ENCODE peak calls at places on chromosome X, in seven cellular contexts. S is tibial nerve, H is GM23248, A is lung, G is adipocyte, J is uterus, R is aorta. L is an unnamed sample.

GRCh38 chrX:31656013-31656412 is 584.2 kb upstream of the FTHL17 start:
- DNase-seq in S (no peak), H (peak; percentile 15), A (no peak), G (peak; percentile 15), J (no peak), R (no peak), L (no peak)

GRCh38 chrX:110145854-110146253 is 142.9 kb downstream of the TMEM164 start:
- DNase-seq in S (no peak), H (peak; percentile 60), A (no peak), G (peak; percentile 67), J (peak; percentile 22), R (no peak), L (no peak)

GRCh38 chrX:63784902-63785692 is at the start of gene ARHGEF9:
- DNase-seq in S (no peak), H (peak; percentile 32), A (no peak), G (peak; percentile 26), J (peak; percentile 20), R (peak; percentile 78), L (peak; percentile 1)

GRCh38 chrX:40671126-40671525 is 23.8 kb upstream of the CXorf38 start:
- DNase-seq in S (no peak), H (no peak), A (no peak), G (no peak), J (no peak), R (no peak), L (peak; percentile 13)

GRCh38 chrX:48747415-48748026 is 14.0 kb upstream of the GLOD5 start:
- DNase-seq in S (no peak), H (no peak), A (no peak), G (no peak), J (no peak), R (no peak), L (no peak)

GRCh38 chrX:10569946-10570345 is 50.4 kb downstream of the MID1 start:
- DNase-seq in S (no peak), H (peak; percentile 59), A (no peak), G (peak; percentile 39), J (no peak), R (no peak), L (no peak)

GRCh38 chrX:43589735-43590515 is 66.2 kb upstream of the MAOA start:
- DNase-seq in S (no peak), H (no peak), A (no peak), G (peak; percentile 80), J (no peak), R (no peak), L (no peak)

GRCh38 chrX:107825698-107826285 is at the start of gene MID2:
- DNase-seq in S (peak; percentile 25), H (peak; percentile 76), A (peak; percentile 42), G (peak; percentile 67), J (peak; percentile 66), R (peak; percentile 79), L (peak; percentile 8)

GRCh38 chrX:49282647-49283011 is 13.0 kb downstream of the PPP1R3F start:
- DNase-seq in S (no peak), H (peak; percentile 60), A (no peak), G (peak; percentile 8), J (peak; percentile 27), R (no peak), L (no peak)

GRCh38 chrX:145865082-145865481 is 47.5 kb downstream of the SLITRK2 start:
- DNase-seq in S (no peak), H (no peak), A (no peak), G (no peak), J (no peak), R (no peak), L (no peak)

GRCh38 chrX:38154818-38155217 is 65.9 kb downstream of the SRPX start:
- DNase-seq in S (no peak), H (peak; percentile 24), A (no peak), G (peak; percentile 24), J (no peak), R (no peak), L (peak; percentile 33)

GRCh38 chrX:16524327-16524726 is 125.6 kb upstream of the S100G start:
- DNase-seq in S (no peak), H (no peak), A (no peak), G (no peak), J (no peak), R (no peak), L (no peak)

GRCh38 chrX:123736333-123736921 is 3.6 kb upstream of the THOC2 start:
- DNase-seq in S (no peak), H (peak; percentile 67), A (no peak), G (peak; percentile 38), J (no peak), R (no peak), L (peak; percentile 32)

GRCh38 chrX:41705042-41705441 is 16.3 kb downstream of the GPR34 start:
- DNase-seq in S (no peak), H (no peak), A (no peak), G (no peak), J (no peak), R (no peak), L (no peak)

GRCh38 chrX:41711021-41711667 is 12.8 kb upstream of the GPR82 start:
- DNase-seq in S (no peak), H (no peak), A (no peak), G (no peak), J (no peak), R (no peak), L (no peak)

GRCh38 chrX:41703574-41704029 is 14.8 kb downstream of the GPR34 start:
- DNase-seq in S (no peak), H (no peak), A (no peak), G (no peak), J (no peak), R (no peak), L (no peak)

GRCh38 chrX:41707218-41707617 is 16.8 kb upstream of the GPR82 start:
- DNase-seq in S (no peak), H (no peak), A (no peak), G (no peak), J (no peak), R (no peak), L (no peak)

DNA sequence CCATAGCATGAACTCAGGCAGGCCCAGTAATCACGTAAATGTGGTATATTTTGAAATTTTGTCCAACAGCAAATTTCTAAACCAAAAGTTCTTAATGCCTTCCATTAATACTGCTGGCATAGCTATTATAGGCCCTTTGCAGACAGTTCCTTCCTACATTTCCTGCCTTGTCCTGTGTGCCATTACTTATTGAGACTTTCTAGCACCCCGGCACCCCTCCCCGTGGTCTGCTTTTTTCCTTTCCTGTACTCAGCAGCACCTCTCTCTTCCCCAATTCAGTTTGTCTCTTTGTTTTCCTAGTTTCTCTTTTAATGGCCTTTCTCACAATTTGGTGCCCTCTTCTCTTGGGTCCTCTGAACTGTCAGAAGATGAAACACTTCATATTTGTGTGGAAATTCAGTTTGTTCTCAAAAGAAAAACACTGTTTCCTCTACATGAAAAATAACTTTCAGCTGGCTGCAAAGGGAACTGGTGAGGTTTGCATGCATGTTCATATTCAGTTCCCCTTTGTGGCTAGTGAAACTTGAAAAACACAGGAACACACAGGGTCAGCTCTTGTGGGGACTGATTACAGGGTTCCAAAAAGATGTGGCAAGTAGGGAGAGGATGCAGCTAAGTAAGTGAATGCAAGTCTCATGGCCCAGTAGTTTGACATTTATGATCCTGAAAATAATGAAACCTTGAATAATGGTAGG is 17.1 kb downstream of the GPR34 start:
- DNase-seq in S (no peak), H (no peak), A (no peak), G (no peak), J (no peak), R (no peak), L (no peak)
- H3K4me3 ChIP-seq in S (no peak overlapping the region), H (no peak overlapping the region), A (no peak overlapping the region), G (no peak overlapping the region), J (no peak overlapping the region), R (no peak overlapping the region), L (no peak overlapping the region)

DNA sequence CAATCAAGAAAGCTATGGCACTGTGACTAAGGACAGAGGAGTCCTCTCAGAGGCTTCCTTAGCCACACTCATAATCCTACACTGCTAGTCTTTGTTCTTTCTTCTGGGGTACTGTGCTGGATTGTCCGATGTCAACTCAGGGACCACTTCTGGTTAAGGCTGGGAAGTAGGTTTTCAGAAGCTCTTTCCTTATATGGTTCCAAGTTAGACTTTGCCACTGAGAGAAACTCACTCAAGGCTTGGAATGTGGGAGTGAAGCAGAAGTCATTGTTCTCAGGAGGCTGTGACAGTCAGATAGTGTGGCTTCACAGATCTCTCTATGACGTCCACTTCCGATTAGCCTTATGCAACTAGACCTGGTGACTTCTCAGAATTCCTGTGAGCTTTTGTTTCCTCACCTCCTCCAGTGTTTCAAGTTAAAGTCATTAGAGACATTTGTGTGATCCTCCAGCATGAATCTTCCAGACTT is 317.3 kb upstream of the F9 start:
- DNase-seq in S (no peak), H (no peak), A (no peak), G (no peak), J (no peak), R (no peak), L (no peak)
- H3K27me3 ChIP-seq in S (no peaks in the 10 kb centered on the region), H (no peaks in the 10 kb centered on the region), A (peaks cover 4% of the 10 kb centered on the region), G (peaks cover 16% of the 10 kb centered on the region), J (no peaks in the 10 kb centered on the region), R (no peaks in the 10 kb centered on the region), L (no peaks in the 10 kb centered on the region)

GRCh38 chrX:50798782-50799181 is 15.2 kb downstream of the SHROOM4 start:
- DNase-seq in S (no peak), H (no peak), A (no peak), G (no peak), J (no peak), R (no peak), L (no peak)
- H3K4me3 ChIP-seq in S (no peak overlapping the region), H (no peak overlapping the region), A (no peak overlapping the region), G (no peak overlapping the region), J (no peak overlapping the region), R (no peak overlapping the region), L (no peak overlapping the region)

DNA sequence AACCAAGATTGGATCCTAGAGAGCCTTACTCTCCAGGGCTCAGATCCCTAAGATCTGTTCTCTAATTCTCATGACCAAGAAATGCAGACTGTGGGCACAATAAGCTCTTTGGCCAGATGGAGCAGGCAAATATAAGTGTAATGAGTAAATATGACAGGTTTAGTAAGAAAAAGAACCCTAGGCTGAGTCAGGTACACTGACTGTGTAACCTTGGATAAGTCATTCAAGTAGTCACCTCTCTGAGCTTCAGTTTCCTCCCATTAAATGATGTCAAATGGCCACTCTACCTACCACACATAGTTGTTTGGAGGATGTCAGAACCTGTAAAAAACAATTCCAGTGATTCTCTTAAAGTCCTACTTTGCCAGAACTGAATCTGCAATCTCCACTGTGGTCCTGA is 8.3 kb upstream of the EDA start:
- DNase-seq in S (no peak), H (no peak), A (no peak), G (no peak), J (no peak), R (no peak), L (no peak)
- H3K27me3 ChIP-seq in S (no peaks in the 10 kb centered on the region), H (no peaks in the 10 kb centered on the region), A (peaks cover 3% of the 10 kb centered on the region), G (peaks cover 27% of the 10 kb centered on the region), J (no peaks in the 10 kb centered on the region), R (no peaks in the 10 kb centered on the region), L (no peaks in the 10 kb centered on the region)